ENCODE peak calls at places on chromosomes 13 and 19, in eight cellular contexts. R is B cell; K is stimulated activated CD4-positive, alpha-beta T cell treated with anti-CD3 and anti-CD28 coated beads, Interleukin-2, amount 100 ng/mL, for 48 hours; M is stimulated activated CD8-positive, alpha-beta memory T cell treated with anti-CD3 and anti-CD28 coated beads, Interleukin-7, amount 100 ng/mL, for 1 hour; Z is mucosa of gallbladder; D is PC-9; I is naive thymus-derived CD8-positive, alpha-beta T cell; L is T-helper 2 cell. P is an unnamed sample.

GRCh38 chr19:18503971-18504885 is 17.6 kb downstream of the ELL start:
- DNase-seq in Z (peak), R (no peak), L (no peak), I (no peak), D (no peak), K (no peak), M (no peak), P (no peak)

GRCh38 chr19:8486661-8487136 is 15.7 kb downstream of the PRAM1 start:
- DNase-seq in R (no peak), L (no peak), K (no peak), D (no peak), M (no peak), I (no peak), Z (no peak), P (no peak)

GRCh38 chr19:53903055-53903680 is 5.9 kb upstream of the CACNG7 start:
- DNase-seq in L (peak), R (no peak), I (peak), K (peak), Z (peak), D (peak), M (no peak), P (no peak)

GRCh38 chr13:23637813-23638212 is 67.6 kb downstream of the TNFRSF19 start:
- DNase-seq in K (no peak), R (no peak), D (no peak), L (no peak), Z (no peak), M (no peak), I (no peak), P (no peak)

GRCh38 chr13:31045621-31046081 is 113.2 kb downstream of the TEX26 start:
- DNase-seq in R (no peak), Z (peak), D (peak), M (peak), K (peak), L (peak), I (peak), P (peak)

GRCh38 chr13:75319244-75319643 is 162.7 kb downstream of the TBC1D4 start:
- DNase-seq in D (no peak), Z (no peak), I (no peak), K (no peak), L (peak), R (no peak), M (no peak), P (no peak)

GRCh38 chr19:10769533-10770491 is 51.9 kb downstream of the DNM2 start:
- DNase-seq in K (no peak), D (no peak), I (no peak), R (no peak), M (no peak), Z (peak), L (peak), P (no peak)

GRCh38 chr13:27269114-27269665 is 1.4 kb upstream of the RASL11A start:
- DNase-seq in Z (no peak), K (no peak), L (no peak), R (no peak), I (no peak), M (no peak), D (peak), P (no peak)

GRCh38 chr13:51252954-51253531 is 30.8 kb downstream of the FAM124A start:
- DNase-seq in I (no peak), K (no peak), D (no peak), R (no peak), L (peak), Z (no peak), M (no peak), P (no peak)

GRCh38 chr19:14059093-14059480 is 2.8 kb downstream of the PALM3 start:
- DNase-seq in M (no peak), Z (no peak), I (peak), D (no peak), K (peak), R (peak), L (peak), P (no peak)

GRCh38 chr19:33698576-33699435 is 77.1 kb downstream of the CHST8 start:
- DNase-seq in I (no peak), D (no peak), K (no peak), Z (no peak), L (no peak), R (no peak), M (no peak), P (no peak)

GRCh38 chr19:42282036-42282762 is 13.1 kb downstream of the CIC start:
- DNase-seq in Z (no peak), I (no peak), D (no peak), R (no peak), L (peak), M (no peak), K (no peak), P (no peak)

GRCh38 chr19:13850910-13851753 is 25.8 kb upstream of the NANOS3 start:
- DNase-seq in K (no peak), Z (peak), R (peak), L (no peak), D (peak), I (peak), M (peak), P (no peak)